ENCODE peak calls at places on chromosomes 6 and 20, in seven cellular contexts. Q, O, K, D, E, A and V are unnamed samples.

GRCh38 chr20:25480797-25481196 is 73.3 kb downstream of the GINS1 start:
- DNase-seq in Q (no peak), E (no peak), O (no peak), D (no peak), A (no peak), K (no peak), V (no peak)

GRCh38 chr6:131257104-131257503 is 121.8 kb downstream of the AKAP7 start:
- DNase-seq in K (no peak), A (no peak), Q (no peak), O (no peak), D (no peak), E (no peak), V (no peak)

GRCh38 chr6:23176883-23177282 is 607.5 kb downstream of the HDGFL1 start:
- DNase-seq in D (peak), K (no peak), O (peak), Q (peak), E (no peak), A (no peak), V (peak)

GRCh38 chr6:8707956-8708772 is 272.8 kb upstream of the SLC35B3 start:
- DNase-seq in E (peak), D (peak), A (no peak), O (peak), K (peak), Q (no peak), V (no peak)

GRCh38 chr6:127299522-127300240 is 33.0 kb downstream of the RNF146 start:
- DNase-seq in D (no peak), O (no peak), E (no peak), K (no peak), Q (no peak), A (no peak), V (no peak)

GRCh38 chr20:8720089-8720488 is 348.8 kb upstream of the PLCB4 start:
- DNase-seq in K (no peak), E (no peak), D (no peak), A (no peak), O (no peak), Q (no peak), V (no peak)

GRCh38 chr6:105102186-105102585 is 77.6 kb downstream of the POPDC3 start:
- DNase-seq in D (no peak), K (no peak), Q (no peak), E (no peak), A (no peak), O (no peak), V (no peak)

GRCh38 chr6:44304282-44305199 is 8.6 kb downstream of the AARS2 start:
- DNase-seq in K (peak), A (no peak), O (peak), E (peak), Q (peak), D (peak), V (peak)

GRCh38 chr6:39887692-39888450 is 46.4 kb downstream of the MOCS1 start:
- DNase-seq in O (peak), Q (peak), A (peak), K (peak), D (no peak), E (no peak), V (no peak)

GRCh38 chr6:138724015-138724414 is 49.6 kb upstream of the CCDC28A start:
- DNase-seq in K (peak), E (peak), A (no peak), Q (peak), O (no peak), D (peak), V (no peak)

GRCh38 chr6:1615651-1616420 is 6.1 kb downstream of the FOXC1 start:
- DNase-seq in E (no peak), O (no peak), Q (peak), K (no peak), A (no peak), D (no peak), V (no peak)

GRCh38 chr20:23637282-23638221 is at the start of gene CST3:
- DNase-seq in D (peak), K (peak), Q (peak), E (peak), A (no peak), O (peak), V (peak)

GRCh38 chr20:24357169-24357568 is 112.3 kb upstream of the SYNDIG1 start:
- DNase-seq in Q (no peak), A (no peak), D (no peak), E (no peak), K (no peak), O (peak), V (no peak)

GRCh38 chr6:146410851-146411595 is 132.6 kb upstream of the RAB32 start:
- DNase-seq in D (no peak), E (no peak), A (no peak), K (no peak), O (no peak), Q (no peak), V (no peak)

GRCh38 chr6:55642366-55642765 is 63.4 kb upstream of the HMGCLL1 start:
- DNase-seq in E (no peak), A (no peak), K (no peak), Q (no peak), O (no peak), D (no peak), V (no peak)

GRCh38 chr6:159061805-159062563 is 17.2 kb upstream of the TAGAP start:
- DNase-seq in O (no peak), D (peak), Q (no peak), E (no peak), A (no peak), K (no peak), V (no peak)

GRCh38 chr20:24646331-24646730 is 176.9 kb downstream of the SYNDIG1 start:
- DNase-seq in D (no peak), Q (no peak), E (no peak), O (no peak), A (no peak), K (no peak), V (no peak)

GRCh38 chr6:46289865-46290264 is 119.1 kb upstream of the ENPP5 start:
- DNase-seq in A (no peak), E (no peak), K (no peak), Q (peak), D (no peak), O (no peak), V (no peak)

GRCh38 chr6:131255434-131255833 is 120.2 kb downstream of the AKAP7 start:
- DNase-seq in A (no peak), Q (no peak), K (no peak), O (no peak), D (no peak), E (no peak), V (no peak)

GRCh38 chr6:28772480-28773381 is 151.1 kb downstream of the TRIM27 start:
- DNase-seq in E (peak), D (peak), A (no peak), O (no peak), K (no peak), Q (no peak), V (no peak)

GRCh38 chr20:57794600-57795346 is 85.0 kb upstream of the PMEPA1 start:
- DNase-seq in E (no peak), O (no peak), Q (no peak), D (no peak), K (no peak), A (no peak), V (no peak)

GRCh38 chr20:25248501-25249172 is 752 bp downstream of the PYGB start:
- DNase-seq in Q (peak), K (no peak), O (no peak), A (no peak), E (no peak), D (peak), V (peak)

GRCh38 chr6:146546440-146546839 is 2.8 kb downstream of the RAB32 start:
- DNase-seq in E (no peak), K (peak), O (peak), A (no peak), D (peak), Q (peak), V (no peak)

GRCh38 chr20:33563788-33564187 is 73.9 kb downstream of the CBFA2T2 start:
- DNase-seq in A (no peak), K (no peak), E (no peak), Q (no peak), D (no peak), O (no peak), V (no peak)

GRCh38 chr6:28124350-28124970 is at the start of gene ZSCAN16:
- DNase-seq in Q (peak), K (peak), D (peak), E (peak), O (peak), A (peak), V (peak)

GRCh38 chr6:85401186-85402062 is 48.5 kb upstream of the NT5E start:
- DNase-seq in D (no peak), O (no peak), A (no peak), K (no peak), Q (peak), E (no peak), V (no peak)

GRCh38 chr6:105045546-105045945 is 88.6 kb downstream of the LIN28B start:
- DNase-seq in E (no peak), D (no peak), O (peak), Q (peak), A (no peak), K (peak), V (no peak)

GRCh38 chr6:141309295-141309694 is 823.4 kb upstream of the GJE1 start:
- DNase-seq in D (peak), E (no peak), A (no peak), Q (no peak), O (no peak), K (peak), V (no peak)

GRCh38 chr20:51497542-51498467 is 44.7 kb downstream of the NFATC2 start:
- DNase-seq in Q (peak), O (no peak), E (no peak), A (no peak), D (peak), K (no peak), V (no peak)

GRCh38 chr6:169975701-169976100 is 224.3 kb downstream of the ERMARD start:
- DNase-seq in D (no peak), O (no peak), Q (no peak), E (no peak), A (no peak), K (no peak), V (no peak)

GRCh38 chr6:82823361-82823760 is 242.3 kb downstream of the UBE3D start:
- DNase-seq in A (no peak), K (no peak), O (no peak), D (no peak), E (no peak), Q (peak), V (no peak)

GRCh38 chr6:167699141-167700036 is 127.3 kb upstream of the AFDN start:
- DNase-seq in E (no peak), O (no peak), D (peak), Q (peak), A (no peak), K (no peak), V (no peak)

GRCh38 chr20:1526896-1527295 is 30.6 kb downstream of the SIRPD start:
- DNase-seq in Q (peak), A (no peak), D (no peak), K (no peak), E (no peak), O (no peak), V (no peak)

GRCh38 chr20:45359069-45359405 is 3.9 kb upstream of the SYS1 start:
- DNase-seq in E (no peak), K (no peak), A (no peak), Q (peak), D (no peak), O (no peak), V (no peak)

GRCh38 chr6:146990821-146991798 is 213.1 kb upstream of the STXBP5 start:
- DNase-seq in K (peak), E (peak), O (peak), D (peak), A (no peak), Q (peak), V (no peak)

GRCh38 chr6:28693033-28693750 is 167.5 kb downstream of the GPX5 start:
- DNase-seq in E (no peak), O (peak), A (peak), K (no peak), D (no peak), Q (no peak), V (no peak)

GRCh38 chr6:107621216-107621940 is 131.5 kb downstream of the SOBP start:
- DNase-seq in D (no peak), Q (no peak), K (no peak), O (no peak), A (no peak), E (no peak), V (no peak)

GRCh38 chr20:58888521-58889333 is 36.2 kb downstream of the GNAS start:
- DNase-seq in O (no peak), E (no peak), Q (peak), K (peak), D (peak), A (no peak), V (peak)

GRCh38 chr6:40355532-40355931 is 231.6 kb downstream of the LRFN2 start:
- DNase-seq in A (no peak), K (no peak), Q (no peak), O (no peak), E (no peak), D (no peak), V (no peak)

DNA sequence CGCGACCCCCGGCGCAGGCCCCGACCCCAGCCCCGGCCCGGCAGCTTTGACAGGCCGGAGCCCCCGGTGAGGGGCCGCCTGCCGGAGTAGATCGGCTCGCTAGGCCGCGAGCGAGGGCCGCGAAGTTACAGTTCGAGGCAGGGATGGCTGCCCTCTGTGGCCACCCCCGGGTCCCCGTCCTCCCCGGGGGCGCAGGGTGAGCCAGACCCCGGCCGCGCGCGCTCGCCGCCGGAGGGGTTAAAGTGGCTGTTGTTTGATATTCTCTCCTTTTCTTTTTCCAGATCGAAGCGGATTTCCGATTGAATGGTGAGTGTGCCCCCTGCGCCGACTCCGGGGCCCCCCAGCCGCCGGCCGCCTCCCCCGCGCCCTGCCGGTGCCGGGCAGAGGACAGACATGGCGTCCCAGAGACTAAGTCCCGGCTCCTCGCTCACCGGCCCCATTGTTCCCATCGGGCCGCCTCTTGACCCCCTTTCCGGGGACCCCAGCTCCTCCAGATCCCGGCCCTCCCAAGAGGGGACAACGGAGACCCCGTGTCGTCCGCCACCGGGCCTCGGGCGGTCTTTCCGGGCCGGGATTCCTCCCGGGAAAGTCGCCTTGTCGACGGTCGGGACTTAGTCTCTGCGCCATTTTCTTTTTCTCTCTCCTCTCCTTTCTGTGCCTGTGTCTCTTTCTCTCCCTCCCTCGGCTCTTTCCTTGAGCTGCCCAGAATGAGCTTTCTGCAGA is 689 bp downstream of the TOP1 start:
- DNase-seq in Q (peak), K (no peak), D (peak), E (no peak), A (no peak), O (peak), V (peak)
- TF ChIP-seq MAX in Q (no peak), K (no peak), D (no peak), E (no peak), A (no peak), O (no peak), V (no peak)

GRCh38 chr20:49318091-49318429 is 40.2 kb upstream of the ZNFX1 start:
- DNase-seq in E (no peak), A (no peak), O (no peak), K (no peak), D (no peak), Q (no peak), V (no peak)

GRCh38 chr20:49319204-49319809 is 41.5 kb upstream of the ZNFX1 start:
- DNase-seq in O (no peak), A (no peak), E (no peak), D (no peak), Q (no peak), K (no peak), V (peak)

GRCh38 chr20:49318430-49319203 is 40.8 kb upstream of the ZNFX1 start:
- DNase-seq in Q (no peak), O (no peak), E (no peak), D (no peak), K (no peak), A (no peak), V (peak)

GRCh38 chr20:49323622-49324238 is 45.9 kb upstream of the ZNFX1 start:
- DNase-seq in K (peak), E (peak), O (peak), A (no peak), D (peak), Q (peak), V (no peak)

DNA sequence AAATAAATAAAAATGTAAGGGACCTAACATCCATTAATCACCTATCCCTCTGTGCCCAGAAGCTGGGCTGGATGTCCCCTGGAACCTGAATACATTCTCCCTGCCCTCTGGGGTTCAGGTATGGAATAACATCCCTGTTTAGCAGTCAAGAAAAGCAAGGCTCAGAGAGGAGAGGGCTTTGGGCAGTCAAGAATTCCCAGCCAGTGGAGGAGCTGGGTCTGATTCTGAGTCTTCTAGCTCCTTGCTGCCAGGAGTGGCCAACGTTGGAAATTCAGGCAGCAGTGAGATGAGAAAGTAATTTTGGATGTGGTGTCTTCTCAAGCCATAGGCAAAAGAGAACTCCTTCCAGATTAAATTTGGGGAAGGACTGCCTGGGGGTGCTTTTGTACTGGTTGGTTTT is 42.6 kb upstream of the ZNFX1 start:
- DNase-seq in D (peak), Q (peak), E (peak), O (peak), A (no peak), K (peak), V (peak)
- TF ChIP-seq MAX in D (no peak), Q (no peak), E (no peak), O (no peak), A (no peak), K (no peak), V (no peak)

GRCh38 chr6:154341876-154342275 is 14.7 kb downstream of the IPCEF1 start:
- DNase-seq in A (peak), O (no peak), E (no peak), K (no peak), Q (no peak), D (no peak), V (no peak)

GRCh38 chr6:154345811-154346210 is 10.8 kb downstream of the IPCEF1 start:
- DNase-seq in E (no peak), D (no peak), A (no peak), O (no peak), K (no peak), Q (no peak), V (no peak)

GRCh38 chr6:154341326-154341725 is 15.3 kb downstream of the IPCEF1 start:
- DNase-seq in A (no peak), D (no peak), K (no peak), E (no peak), O (no peak), Q (no peak), V (no peak)

GRCh38 chr6:154347981-154348380 is 8.6 kb downstream of the IPCEF1 start:
- DNase-seq in D (no peak), O (no peak), E (no peak), K (no peak), A (no peak), Q (no peak), V (no peak)

GRCh38 chr6:154343473-154344308 is 12.9 kb downstream of the IPCEF1 start:
- DNase-seq in O (peak), E (peak), K (no peak), Q (peak), A (peak), D (peak), V (peak)
- TF ChIP-seq MAX in O (no peak), E (no peak), K (no peak), Q (no peak), A (peak), D (no peak), V (peak)

DNA sequence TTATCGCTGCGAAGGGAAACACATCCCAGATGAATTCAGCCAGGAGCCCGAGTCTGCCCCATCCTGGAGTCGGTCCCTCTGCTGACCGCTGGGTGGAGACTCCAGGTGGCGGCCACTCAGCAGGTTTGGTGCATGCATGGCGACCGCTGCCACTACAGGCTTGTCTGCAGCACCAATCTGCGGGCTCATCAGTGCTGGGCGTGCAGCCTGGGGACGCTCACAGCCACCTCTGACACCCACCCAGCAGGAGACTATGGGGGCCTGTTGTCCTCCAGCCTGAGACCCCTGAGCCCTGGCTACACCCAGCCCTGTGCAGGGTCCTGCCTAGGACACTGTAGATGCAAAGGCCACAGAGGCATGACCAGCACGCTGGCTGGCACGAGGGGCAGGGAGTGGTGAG is 40.5 kb upstream of the GATA5 start:
- DNase-seq in E (no peak), Q (no peak), O (peak), K (peak), A (no peak), D (no peak), V (peak)
- TF ChIP-seq MAX in E (no peak), Q (no peak), O (no peak), K (no peak), A (no peak), D (no peak), V (no peak)

GRCh38 chr6:163152701-163153100 is 261.8 kb upstream of the QKI start:
- DNase-seq in K (no peak), O (no peak), D (no peak), Q (no peak), A (no peak), E (no peak), V (no peak)
- TF ChIP-seq MAX in K (no peak), O (no peak), D (no peak), Q (no peak), A (no peak), E (no peak), V (no peak)